ENCODE peak calls at places on chromosomes 3 and 15, in five cellular contexts. R is IMR-90; U is AG04449; G is CD8-positive, alpha-beta T cell; B is choroid plexus epithelial cell. Q is an unnamed sample.

GRCh38 chr15:35519536-35520149 is 26.3 kb downstream of the DPH6 start:
- DNase-seq in R (peak), U (peak), G (no peak), B (peak), Q (peak)

GRCh38 chr3:37953226-37953625 is 37.4 kb upstream of the VILL start:
- DNase-seq in R (no peak), U (no peak), G (no peak), B (no peak), Q (no peak)

GRCh38 chr3:143731776-143732175 is 116.5 kb downstream of the SLC9A9 start:
- DNase-seq in R (peak), U (no peak), G (no peak), B (no peak), Q (no peak)

GRCh38 chr3:86416334-86416733 is 574.6 kb downstream of the VGLL3 start:
- DNase-seq in R (no peak), U (no peak), G (no peak), B (no peak), Q (no peak)

GRCh38 chr15:93179072-93179471 is 90.1 kb upstream of the RGMA start:
- DNase-seq in R (no peak), U (no peak), G (no peak), B (peak), Q (no peak)

GRCh38 chr15:22806664-22807063 is 20.2 kb downstream of the NIPA1 start:
- DNase-seq in R (no peak), U (no peak), G (no peak), B (no peak), Q (no peak)

GRCh38 chr3:120244834-120245225 is 40.2 kb downstream of the GPR156 start:
- DNase-seq in R (no peak), U (no peak), G (no peak), B (peak), Q (no peak)

GRCh38 chr15:98943609-98944111 is 63.9 kb downstream of the PGPEP1L start:
- DNase-seq in R (peak), U (no peak), G (no peak), B (peak), Q (no peak)

GRCh38 chr3:39294446-39295183 is 14.8 kb upstream of the CX3CR1 start:
- DNase-seq in R (no peak), U (no peak), G (no peak), B (no peak), Q (no peak)

GRCh38 chr15:29126821-29127461 is 142.7 kb downstream of the NSMCE3 start:
- DNase-seq in R (no peak), U (no peak), G (no peak), B (no peak), Q (no peak)

GRCh38 chr3:78003090-78003489 is 963.2 kb downstream of the ROBO2 start:
- DNase-seq in R (no peak), U (no peak), G (no peak), B (peak), Q (peak)

GRCh38 chr3:11878837-11879236 is 32.2 kb upstream of the TAMM41 start:
- DNase-seq in R (no peak), U (no peak), G (no peak), B (no peak), Q (no peak)

GRCh38 chr15:69760263-69760855 is 307.7 kb downstream of the RPLP1 start:
- DNase-seq in R (peak), U (no peak), G (no peak), B (peak), Q (peak)

GRCh38 chr15:76293361-76293760 is 17.9 kb downstream of the ETFA start:
- DNase-seq in R (peak), U (no peak), G (no peak), B (no peak), Q (no peak)

GRCh38 chr15:56737791-56738190 is 4.5 kb upstream of the ZNF280D start:
- DNase-seq in R (no peak), U (no peak), G (no peak), B (no peak), Q (no peak)

GRCh38 chr3:133747907-133748639 is 1.9 kb downstream of the TF start:
- DNase-seq in R (no peak), U (no peak), G (no peak), B (no peak), Q (no peak)

GRCh38 chr3:37826933-37827332 is 34.7 kb upstream of the CTDSPL start:
- DNase-seq in R (no peak), U (no peak), G (no peak), B (no peak), Q (no peak)

GRCh38 chr3:134527037-134527436 is 41.2 kb downstream of the CEP63 start:
- DNase-seq in R (peak), U (no peak), G (no peak), B (peak), Q (no peak)

GRCh38 chr3:140447136-140447535 is 230.7 kb upstream of the TRIM42 start:
- DNase-seq in R (no peak), U (no peak), G (no peak), B (no peak), Q (no peak)

GRCh38 chr3:184549793-184550585 is 11.6 kb upstream of the EPHB3 start:
- DNase-seq in R (no peak), U (no peak), G (no peak), B (no peak), Q (no peak)

GRCh38 chr3:141406265-141406664 is 38.0 kb downstream of the ZBTB38 start:
- DNase-seq in R (no peak), U (no peak), G (no peak), B (no peak), Q (no peak)

DNA sequence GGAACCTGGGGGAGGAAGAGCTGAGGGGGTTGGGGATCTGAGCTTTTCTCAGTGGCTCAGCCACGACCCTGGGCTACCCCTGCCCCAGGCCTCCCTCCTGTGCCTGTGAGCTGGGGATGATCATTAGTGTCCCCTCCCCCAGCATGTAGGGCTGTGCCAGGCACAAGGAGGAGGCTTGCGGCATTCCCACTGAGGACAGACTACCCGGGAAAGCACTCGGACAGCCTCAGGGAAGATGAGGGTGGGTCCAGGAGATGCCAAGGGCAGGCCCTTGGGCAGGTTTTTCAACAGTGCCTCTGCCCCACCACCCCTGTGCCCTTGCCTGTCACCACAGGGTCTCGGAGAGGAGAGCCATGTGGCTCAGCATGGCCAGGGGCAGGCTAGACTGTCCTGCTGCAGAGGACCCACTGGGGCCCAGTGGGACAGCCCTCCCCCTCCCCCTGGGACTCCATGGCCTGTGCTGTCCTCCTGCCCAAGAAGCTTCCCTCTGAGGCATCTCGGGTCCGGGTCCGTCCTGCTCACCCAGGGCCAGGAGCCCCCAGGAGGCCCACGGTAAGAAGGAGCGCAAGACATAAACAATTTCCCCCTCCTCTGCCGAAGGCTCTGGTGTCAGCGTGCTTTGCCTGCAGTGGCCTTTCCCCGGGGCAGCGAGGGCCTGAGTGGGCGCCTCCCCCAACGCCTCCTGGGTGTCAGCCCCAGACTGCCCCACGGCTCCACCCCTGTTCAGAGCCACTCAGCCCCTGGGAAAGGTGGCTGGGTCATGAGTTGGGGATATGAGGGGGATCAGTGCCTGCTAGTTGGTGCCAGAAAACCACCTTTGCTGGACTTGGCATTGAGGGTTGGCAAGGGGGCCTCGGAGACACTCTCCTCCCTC is 192.5 kb downstream of the GOLGA6L6 start:
- DNase-seq in R (no peak), U (no peak), G (peak), B (no peak), Q (no peak)
- H3K4me3 ChIP-seq in R (no peak), U (no peak), G (no peak), B (no peak), Q (no peak)

GRCh38 chr15:25095179-25095578 is 140.4 kb downstream of the SNRPN start:
- DNase-seq in R (no peak), U (no peak), G (no peak), B (no peak), Q (no peak)

GRCh38 chr15:25093455-25094029 is 138.8 kb downstream of the SNRPN start:
- DNase-seq in R (no peak), U (no peak), G (no peak), B (no peak), Q (no peak)

GRCh38 chr15:25092661-25093060 is 137.9 kb downstream of the SNRPN start:
- DNase-seq in R (peak), U (no peak), G (no peak), B (peak), Q (no peak)

GRCh38 chr15:25094066-25094465 is 139.3 kb downstream of the SNRPN start:
- DNase-seq in R (no peak), U (no peak), G (no peak), B (no peak), Q (no peak)

DNA sequence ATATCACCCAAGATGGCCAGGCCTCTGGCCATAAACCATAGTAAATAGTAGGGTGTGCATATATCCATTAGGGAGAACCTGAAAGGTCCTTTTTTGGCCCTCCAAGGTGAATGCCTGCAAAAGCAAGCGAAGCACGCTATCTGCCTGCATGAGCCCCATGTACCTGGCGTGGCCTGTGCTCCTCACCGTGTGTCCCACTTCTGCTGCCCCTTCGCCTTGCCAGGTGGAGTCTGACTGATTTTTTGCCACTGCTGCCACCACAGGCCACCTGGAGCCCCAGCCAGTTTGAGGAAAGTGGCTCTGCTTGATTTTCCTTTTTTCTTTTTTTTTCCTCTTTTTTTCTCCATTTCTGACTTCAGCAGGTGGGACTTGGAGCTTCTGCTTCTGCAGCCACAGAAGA is 139.7 kb downstream of the SNRPN start:
- DNase-seq in R (no peak), U (no peak), G (no peak), B (no peak), Q (no peak)
- H3K4me3 ChIP-seq in R (no peak), U (no peak), G (no peak), B (no peak), Q (no peak)

GRCh38 chr15:81297580-81298575 is 26.1 kb downstream of the STARD5 start:
- DNase-seq in R (no peak), U (no peak), G (no peak), B (no peak), Q (no peak)
- H3K4me3 ChIP-seq in R (no peak), U (no peak), G (peak), B (no peak), Q (no peak)

GRCh38 chr3:72666444-72666755 is 181.8 kb downstream of the SHQ1 start:
- DNase-seq in R (no peak), U (no peak), G (no peak), B (no peak), Q (no peak)
- H3K4me3 ChIP-seq in R (no peak), U (no peak), G (no peak), B (no peak), Q (no peak)

DNA sequence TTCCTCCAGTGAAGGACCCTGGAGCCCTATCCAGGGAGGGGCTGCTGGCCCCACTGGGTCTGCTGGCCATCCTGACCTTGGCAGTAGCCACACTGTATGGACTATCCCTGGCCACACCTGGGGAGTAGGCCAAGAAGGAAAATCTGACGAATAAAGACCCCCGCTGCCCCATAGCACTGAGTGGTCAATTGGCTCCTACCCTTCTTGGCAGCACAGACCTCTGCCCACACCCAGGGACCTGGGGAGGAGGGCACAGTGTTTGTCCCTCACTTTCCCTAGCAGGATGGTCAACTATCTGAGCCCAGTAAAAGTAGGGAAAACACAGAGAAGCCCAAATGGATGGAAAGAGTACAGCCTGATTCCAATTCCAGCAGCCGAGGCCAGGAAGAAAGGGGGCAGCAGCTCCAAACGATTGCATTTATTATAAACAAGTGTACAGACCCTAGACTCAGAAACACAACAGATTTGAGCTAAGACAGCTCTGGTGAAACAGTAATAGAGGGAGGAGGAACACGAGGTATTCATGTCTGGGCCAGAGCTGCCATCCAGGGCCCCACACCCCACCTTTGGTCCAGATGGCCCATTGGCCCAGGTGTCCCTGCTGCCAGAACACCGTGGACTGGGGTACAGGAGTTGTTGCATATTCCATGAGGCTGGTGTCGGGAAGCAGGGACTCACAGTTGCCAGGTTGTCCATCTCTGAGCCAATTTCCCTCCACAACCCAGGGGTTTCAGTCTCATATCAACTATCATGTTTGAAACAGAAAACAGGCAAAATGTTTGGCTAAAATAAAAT is 21.1 kb downstream of the ATRIP start:
- DNase-seq in R (no peak), U (no peak), G (no peak), B (no peak), Q (no peak)
- H3K4me3 ChIP-seq in R (no peak), U (no peak), G (peak), B (no peak), Q (peak)

DNA sequence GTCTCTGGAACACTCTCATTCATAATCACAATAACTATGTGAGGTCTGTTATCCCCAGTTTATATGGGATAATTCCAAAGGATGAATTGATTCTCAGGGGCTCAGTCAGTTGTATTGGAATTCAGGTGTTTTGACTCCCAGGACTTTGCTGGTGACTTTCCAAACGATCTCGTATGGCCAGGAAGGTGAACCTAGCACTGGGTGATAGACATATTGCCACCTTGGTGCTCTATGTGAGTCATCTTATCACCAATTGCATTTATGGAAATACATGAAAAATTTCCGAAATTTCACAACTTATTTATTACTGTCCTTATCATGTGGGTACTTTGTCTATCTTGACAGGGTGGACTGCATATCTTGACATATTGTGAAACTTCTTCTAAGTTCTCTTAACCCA is 287.3 kb downstream of the WDR72 start:
- DNase-seq in R (no peak), U (no peak), G (no peak), B (no peak), Q (no peak)
- H3K4me3 ChIP-seq in R (no peak), U (no peak), G (no peak), B (no peak), Q (no peak)

GRCh38 chr3:30894521-30895289 is at the start of gene GADL1:
- DNase-seq in R (peak), U (no peak), G (no peak), B (peak), Q (peak)
- H3K4me3 ChIP-seq in R (peak), U (peak), G (peak), B (peak), Q (peak)

DNA sequence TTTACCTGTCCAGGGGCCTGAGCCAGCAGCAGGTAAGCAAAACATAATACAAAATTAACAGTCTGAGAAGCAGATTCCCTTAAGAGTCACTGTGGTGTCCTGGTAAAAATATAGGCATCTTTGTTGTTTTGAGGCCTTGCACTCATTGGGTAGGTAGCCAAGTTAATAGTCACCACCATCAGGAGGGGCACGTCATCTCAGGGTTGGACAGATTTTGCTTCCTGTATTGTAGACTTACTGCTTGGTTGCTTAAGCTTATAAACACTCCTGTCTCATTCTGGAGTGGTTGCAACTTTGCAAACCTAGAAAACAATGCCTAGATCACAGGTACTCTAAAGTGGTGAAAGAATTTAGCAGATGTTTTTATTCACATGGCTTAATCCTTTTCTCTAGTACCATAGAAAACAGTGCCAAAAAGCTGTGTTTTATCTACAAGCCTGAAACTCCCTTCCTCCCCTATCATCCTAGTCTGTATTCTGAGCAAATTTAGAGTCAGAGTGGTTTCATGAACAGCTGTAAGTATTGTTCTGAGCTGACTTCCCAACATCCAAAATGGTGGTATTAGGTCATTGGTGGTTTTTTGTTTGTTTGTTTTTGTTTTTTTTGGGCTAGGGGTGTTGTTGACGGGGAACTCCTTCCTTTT is 201.8 kb downstream of the AKAP13 start:
- DNase-seq in R (peak), U (no peak), G (no peak), B (peak), Q (peak)
- H3K4me3 ChIP-seq in R (no peak), U (no peak), G (peak), B (no peak), Q (no peak)

DNA sequence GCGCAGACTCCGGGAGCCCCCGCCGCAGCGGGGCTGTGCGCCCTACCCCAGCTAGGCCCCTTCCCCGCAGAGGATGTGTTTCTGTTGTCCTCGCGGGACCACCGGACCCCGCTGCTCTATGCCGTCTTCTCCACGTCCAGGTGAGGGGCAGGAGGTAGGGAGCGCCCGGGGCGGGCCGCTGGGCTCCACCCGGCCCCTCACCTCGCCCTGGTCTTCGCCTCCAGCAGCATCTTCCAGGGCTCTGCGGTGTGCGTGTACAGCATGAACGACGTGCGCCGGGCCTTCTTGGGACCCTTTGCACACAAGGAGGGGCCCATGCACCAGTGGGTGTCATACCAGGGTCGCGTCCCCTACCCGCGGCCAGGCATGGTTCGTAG is 4.7 kb downstream of the SEMA3B start:
- DNase-seq in R (no peak), U (no peak), G (no peak), B (no peak), Q (no peak)
- H3K4me3 ChIP-seq in R (no peak), U (no peak), G (no peak), B (no peak), Q (no peak)

GRCh38 chr15:74769463-74770025 is 12.3 kb upstream of the CSK start:
- DNase-seq in R (no peak), U (no peak), G (no peak), B (no peak), Q (no peak)

GRCh38 chr15:74770211-74770892 is 11.5 kb upstream of the CSK start:
- DNase-seq in R (no peak), U (no peak), G (no peak), B (no peak), Q (no peak)

GRCh38 chr15:74767167-74768098 is 14.4 kb upstream of the CSK start:
- DNase-seq in R (no peak), U (no peak), G (no peak), B (no peak), Q (no peak)

GRCh38 chr15:74768771-74769342 is 13.0 kb upstream of the CSK start:
- DNase-seq in R (peak), U (no peak), G (no peak), B (peak), Q (peak)

GRCh38 chr15:74768099-74768770 is 13.6 kb upstream of the CSK start:
- DNase-seq in R (no peak), U (no peak), G (no peak), B (no peak), Q (no peak)
- H3K4me3 ChIP-seq in R (no peak), U (peak), G (no peak), B (no peak), Q (peak)